ENCODE peak calls at places on chromosome 5, in six cellular contexts. U, F, X, Z, K and J are unnamed samples.

GRCh38 chr5:79464695-79465332 is 49.1 kb downstream of the HOMER1 start:
- DNase-seq in U (no peak), F (no peak), X (no peak), Z (no peak), K (peak), J (no peak)

GRCh38 chr5:166883016-166883415 is 1408.4 kb upstream of the WWC1 start:
- DNase-seq in U (no peak), F (no peak), X (no peak), Z (no peak), K (peak), J (no peak)

GRCh38 chr5:4229414-4229813 is 633.8 kb downstream of the IRX1 start:
- DNase-seq in U (no peak), F (no peak), X (no peak), Z (no peak), K (no peak), J (no peak)

GRCh38 chr5:160175438-160176218 is 53.7 kb upstream of the FABP6 start:
- DNase-seq in U (no peak), F (no peak), X (peak), Z (no peak), K (peak), J (peak)

GRCh38 chr5:113249216-113249615 is 185.6 kb downstream of the TSSK1B start:
- DNase-seq in U (no peak), F (no peak), X (no peak), Z (no peak), K (peak), J (no peak)

GRCh38 chr5:95798545-95798944 is 24.0 kb downstream of the GLRX start:
- DNase-seq in U (no peak), F (no peak), X (no peak), Z (no peak), K (no peak), J (no peak)

GRCh38 chr5:125151150-125151932 is 404.9 kb upstream of the ZNF608 start:
- DNase-seq in U (no peak), F (no peak), X (no peak), Z (no peak), K (peak), J (no peak)

GRCh38 chr5:175393922-175394321 is 50.1 kb downstream of the DRD1 start:
- DNase-seq in U (no peak), F (no peak), X (no peak), Z (no peak), K (no peak), J (no peak)

GRCh38 chr5:159883522-159883950 is 32.7 kb upstream of the ADRA1B start:
- DNase-seq in U (no peak), F (no peak), X (no peak), Z (no peak), K (peak), J (no peak)

GRCh38 chr5:66364186-66364585 is 220.1 kb downstream of the SREK1 start:
- DNase-seq in U (no peak), F (no peak), X (no peak), Z (no peak), K (no peak), J (no peak)

GRCh38 chr5:78648359-78649219 is at the start of gene LHFPL2:
- DNase-seq in U (peak), F (no peak), X (peak), Z (peak), K (peak), J (peak)

GRCh38 chr5:149130932-149131273 is 10.4 kb upstream of the ABLIM3 start:
- DNase-seq in U (no peak), F (no peak), X (no peak), Z (no peak), K (no peak), J (no peak)

GRCh38 chr5:159422371-159422770 is 92.1 kb upstream of the IL12B start:
- DNase-seq in U (no peak), F (no peak), X (no peak), Z (no peak), K (no peak), J (no peak)

GRCh38 chr5:55896663-55897062 is 45.5 kb downstream of the IL31RA start:
- DNase-seq in U (peak), F (peak), X (no peak), Z (no peak), K (peak), J (no peak)

GRCh38 chr5:56233230-56233629 is at the start of gene ANKRD55:
- DNase-seq in U (no peak), F (no peak), X (no peak), Z (no peak), K (peak), J (no peak)

GRCh38 chr5:78327761-78328510 is 32.5 kb upstream of the SCAMP1 start:
- DNase-seq in U (peak), F (no peak), X (no peak), Z (no peak), K (no peak), J (no peak)

GRCh38 chr5:24391816-24392215 is 253.0 kb downstream of the CDH10 start:
- DNase-seq in U (no peak), F (no peak), X (no peak), Z (no peak), K (no peak), J (no peak)

GRCh38 chr5:29780401-29780800 is 1413.1 kb upstream of the CDH6 start:
- DNase-seq in U (no peak), F (no peak), X (no peak), Z (no peak), K (no peak), J (no peak)

GRCh38 chr5:151659001-151659754 is 27.5 kb downstream of the SPARC start:
- DNase-seq in U (peak), F (peak), X (peak), Z (peak), K (peak), J (peak)

GRCh38 chr5:179378441-179379271 is 33.4 kb upstream of the ADAMTS2 start:
- DNase-seq in U (no peak), F (no peak), X (no peak), Z (peak), K (peak), J (no peak)

GRCh38 chr5:150619359-150620230 is 20.9 kb upstream of the SYNPO start:
- DNase-seq in U (no peak), F (no peak), X (no peak), Z (no peak), K (peak), J (peak)

GRCh38 chr5:108950276-108950675 is 202.6 kb downstream of the FER start:
- DNase-seq in U (no peak), F (no peak), X (no peak), Z (no peak), K (no peak), J (no peak)

GRCh38 chr5:5634817-5635216 is 212.3 kb downstream of the ICE1 start:
- DNase-seq in U (no peak), F (no peak), X (no peak), Z (no peak), K (no peak), J (no peak)

GRCh38 chr5:134227259-134227658 is 1.4 kb upstream of the PPP2CA start:
- DNase-seq in U (no peak), F (no peak), X (no peak), Z (no peak), K (no peak), J (peak)

GRCh38 chr5:154191467-154192261 is 1.1 kb downstream of the GALNT10 start:
- DNase-seq in U (no peak), F (no peak), X (no peak), Z (no peak), K (peak), J (no peak)

GRCh38 chr5:120164989-120165388 is 299.1 kb upstream of the PRR16 start:
- DNase-seq in U (no peak), F (no peak), X (no peak), Z (no peak), K (no peak), J (no peak)

GRCh38 chr5:54186912-54187445 is 123.4 kb downstream of the ARL15 start:
- DNase-seq in U (no peak), F (no peak), X (no peak), Z (no peak), K (no peak), J (no peak)

GRCh38 chr5:76250463-76250862 is 152.6 kb upstream of the IQGAP2 start:
- DNase-seq in U (no peak), F (no peak), X (no peak), Z (no peak), K (no peak), J (no peak)

GRCh38 chr5:94621763-94622162 is 3.3 kb downstream of the SLF1 start:
- DNase-seq in U (no peak), F (no peak), X (no peak), Z (no peak), K (peak), J (no peak)

GRCh38 chr5:32013658-32014057 is 160.5 kb downstream of the GOLPH3 start:
- DNase-seq in U (no peak), F (no peak), X (no peak), Z (no peak), K (no peak), J (no peak)

GRCh38 chr5:94908889-94909480 is 290.5 kb downstream of the SLF1 start:
- DNase-seq in U (no peak), F (no peak), X (no peak), Z (no peak), K (peak), J (no peak)

GRCh38 chr5:179269781-179270543 is 75.3 kb downstream of the ADAMTS2 start:
- DNase-seq in U (peak), F (no peak), X (peak), Z (no peak), K (no peak), J (peak)

DNA sequence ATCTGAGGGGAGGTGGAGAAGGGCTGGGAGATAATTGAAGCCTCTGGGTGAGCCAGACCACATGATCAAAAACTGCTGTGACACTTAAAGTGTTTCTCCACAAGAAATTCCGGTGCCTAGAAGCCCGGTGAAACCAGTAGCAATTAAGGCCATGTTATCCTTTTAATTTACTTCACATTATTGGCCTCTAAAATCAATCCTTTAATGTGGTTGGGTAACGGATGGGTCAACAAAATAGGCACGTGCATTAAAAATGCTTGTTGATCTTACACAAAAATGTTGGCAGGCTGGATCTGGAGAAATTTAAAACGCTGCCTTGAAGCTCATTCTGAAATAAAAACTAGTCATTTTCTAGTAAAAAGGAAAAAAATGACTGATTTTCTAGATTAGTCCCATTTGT is 10.7 kb downstream of the SEMA6A start:
- DNase-seq in U (no peak), F (no peak), X (no peak), Z (no peak), K (no peak), J (no peak)
- H3K4me3 ChIP-seq in U (no peak), F (no peak), X (peak), Z (no peak), K (no peak), J (no peak)

GRCh38 chr5:107700486-107700885 is 29.7 kb upstream of the EFNA5 start:
- DNase-seq in U (no peak), F (no peak), X (no peak), Z (no peak), K (no peak), J (no peak)

GRCh38 chr5:107705390-107706014 is 34.8 kb upstream of the EFNA5 start:
- DNase-seq in U (no peak), F (no peak), X (no peak), Z (no peak), K (peak), J (no peak)

GRCh38 chr5:107699425-107699824 is 28.7 kb upstream of the EFNA5 start:
- DNase-seq in U (no peak), F (no peak), X (no peak), Z (no peak), K (no peak), J (no peak)

GRCh38 chr5:107704686-107705389 is 34.1 kb upstream of the EFNA5 start:
- DNase-seq in U (no peak), F (no peak), X (no peak), Z (no peak), K (no peak), J (no peak)
- H3K27ac ChIP-seq in U (no peak), F (no peak), X (no peak), Z (no peak), K (no peak), J (no peak)

GRCh38 chr5:171924493-171925122 is 81.8 kb downstream of the FBXW11 start:
- DNase-seq in U (no peak), F (no peak), X (no peak), Z (no peak), K (no peak), J (no peak)
- H3K4me3 ChIP-seq in U (no peak), F (no peak), X (no peak), Z (no peak), K (no peak), J (no peak)

DNA sequence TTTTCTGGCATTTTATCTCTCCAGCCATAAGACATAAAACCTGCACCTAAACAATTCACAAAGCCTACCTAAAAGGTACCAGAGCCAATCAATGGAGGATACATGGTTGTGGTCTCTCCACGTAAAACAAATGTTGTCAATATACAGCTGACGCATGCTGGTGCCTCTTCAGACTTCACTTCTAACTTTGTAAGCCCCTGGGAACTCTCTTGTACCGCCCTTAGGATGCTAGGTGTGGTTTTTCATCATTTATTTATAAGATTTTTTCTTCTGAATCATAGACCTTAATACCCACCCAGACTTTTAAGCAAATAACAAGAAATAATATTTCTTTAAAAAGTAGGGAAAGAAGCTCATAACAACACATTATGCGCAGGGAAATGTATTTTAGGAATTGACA is 33.1 kb downstream of the SSBP2 start:
- DNase-seq in U (no peak), F (no peak), X (no peak), Z (no peak), K (peak), J (no peak)
- H3K27ac ChIP-seq in U (no peak), F (no peak), X (no peak), Z (no peak), K (no peak), J (no peak)

GRCh38 chr5:1155191-1156032 is 43.5 kb upstream of the SLC12A7 start:
- DNase-seq in U (no peak), F (no peak), X (no peak), Z (no peak), K (no peak), J (no peak)

GRCh38 chr5:1151316-1151715 is 39.5 kb upstream of the SLC12A7 start:
- DNase-seq in U (no peak), F (no peak), X (no peak), Z (no peak), K (no peak), J (no peak)

GRCh38 chr5:1152156-1152555 is 40.3 kb upstream of the SLC12A7 start:
- DNase-seq in U (no peak), F (no peak), X (no peak), Z (no peak), K (no peak), J (no peak)

GRCh38 chr5:1152771-1153282 is 41.0 kb upstream of the SLC12A7 start:
- DNase-seq in U (no peak), F (no peak), X (no peak), Z (no peak), K (no peak), J (no peak)

GRCh38 chr5:1153428-1153827 is 41.6 kb upstream of the SLC12A7 start:
- DNase-seq in U (no peak), F (no peak), X (no peak), Z (no peak), K (no peak), J (no peak)
- H3K4me3 ChIP-seq in U (no peak), F (no peak), X (no peak), Z (no peak), K (no peak), J (no peak)

GRCh38 chr5:88892669-88893068 is 9.7 kb upstream of the MEF2C start:
- DNase-seq in U (no peak), F (no peak), X (no peak), Z (no peak), K (no peak), J (no peak)
- H3K27ac ChIP-seq in U (no peak), F (no peak), X (no peak), Z (no peak), K (no peak), J (no peak)

DNA sequence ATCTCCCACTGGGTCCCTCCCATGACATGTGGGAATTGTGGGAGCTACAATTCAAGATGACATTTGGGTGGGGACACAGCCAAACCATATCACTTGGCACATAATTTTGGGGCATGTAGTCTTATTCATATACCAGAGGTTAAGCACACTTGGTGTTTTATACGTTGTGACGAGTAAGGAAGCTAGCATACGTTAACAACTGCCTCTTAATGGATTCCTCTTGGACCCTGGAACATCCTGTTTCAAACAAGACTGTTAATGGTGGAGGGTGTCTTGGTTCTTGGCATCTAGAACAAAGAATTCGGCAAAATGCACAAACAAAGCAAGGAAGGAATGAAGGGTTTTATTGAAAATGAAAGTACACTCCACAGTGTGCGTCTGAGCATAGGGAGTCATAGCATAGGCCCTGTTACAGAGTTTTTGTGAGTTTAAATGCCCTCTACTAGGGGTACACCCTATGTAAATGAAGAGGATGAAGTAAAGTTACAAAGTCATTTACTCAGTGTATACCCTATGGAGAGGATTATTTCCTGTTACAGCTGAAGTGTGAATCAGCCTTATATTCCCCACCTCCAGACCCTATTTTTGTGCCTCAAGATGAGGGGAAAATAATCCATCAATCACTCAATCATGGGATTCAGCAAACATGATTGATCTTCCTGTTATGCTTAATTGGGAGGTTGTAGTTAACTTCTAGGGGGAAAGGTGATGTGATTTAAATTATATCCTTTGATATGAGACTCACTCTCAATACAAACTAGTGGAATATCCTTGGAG is 84.7 kb upstream of the MYO10 start:
- DNase-seq in U (no peak), F (no peak), X (no peak), Z (no peak), K (peak), J (no peak)
- H3K4me3 ChIP-seq in U (no peak), F (no peak), X (no peak), Z (no peak), K (peak), J (no peak)

GRCh38 chr5:173055042-173055721 is 970 bp upstream of the CREBRF start:
- DNase-seq in U (no peak), F (no peak), X (no peak), Z (no peak), K (no peak), J (no peak)

GRCh38 chr5:173051746-173052145 is 4.4 kb upstream of the CREBRF start:
- DNase-seq in U (no peak), F (no peak), X (no peak), Z (no peak), K (peak), J (no peak)

GRCh38 chr5:173055722-173055982 is 500 bp upstream of the CREBRF start:
- DNase-seq in U (no peak), F (no peak), X (no peak), Z (no peak), K (no peak), J (no peak)

GRCh38 chr5:173050791-173051190 is 5.4 kb upstream of the CREBRF start:
- DNase-seq in U (no peak), F (no peak), X (no peak), Z (no peak), K (no peak), J (no peak)

DNA sequence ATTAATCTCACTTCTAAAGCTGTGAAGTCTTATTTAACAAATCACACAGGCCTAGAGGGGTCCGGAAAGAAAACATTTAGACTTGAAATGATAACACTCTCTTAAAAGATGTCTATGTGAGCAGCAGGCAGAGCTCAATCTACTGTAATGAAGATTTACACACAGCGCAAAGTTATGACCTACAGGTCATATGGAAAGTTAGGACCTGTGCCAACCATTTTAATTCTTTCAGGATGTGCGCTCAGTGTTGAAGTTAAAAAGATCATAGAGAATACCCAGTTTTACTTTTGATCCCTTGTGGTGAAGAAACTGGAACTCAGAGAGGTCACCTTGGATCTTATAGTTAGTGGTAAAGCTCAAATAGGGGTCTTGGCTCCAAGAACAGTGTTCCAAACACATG is 3.1 kb upstream of the CREBRF start:
- DNase-seq in U (no peak), F (no peak), X (no peak), Z (no peak), K (no peak), J (no peak)
- H3K27ac ChIP-seq in U (no peak), F (no peak), X (no peak), Z (no peak), K (no peak), J (no peak)

GRCh38 chr5:67824852-67825251 is 390.7 kb upstream of the PIK3R1 start:
- DNase-seq in U (no peak), F (no peak), X (no peak), Z (no peak), K (no peak), J (no peak)
- H3K4me3 ChIP-seq in U (no peak), F (no peak), X (no peak), Z (no peak), K (no peak), J (no peak)